ENCODE peak calls at places on chromosomes 6 and 20, in six cellular contexts. D, Z, W, N, S and A are unnamed samples.
A peak's percentile ranks its signal among the peaks of the same experiment; 100 is the strongest.

GRCh38 chr6:25266425-25267135 is 12.6 kb upstream of the CARMIL1 start:
- DNase-seq in D (no peak), Z (no peak), W (no peak), N (no peak), S (no peak), A (no peak)

GRCh38 chr6:137894779-137895385 is 27.8 kb downstream of the TNFAIP3 start:
- DNase-seq in D (peak; percentile 79), Z (no peak), W (peak; percentile 45), N (no peak), S (no peak), A (peak; percentile 37)

GRCh38 chr6:131103869-131104268 is 31.4 kb upstream of the AKAP7 start:
- DNase-seq in D (no peak), Z (no peak), W (no peak), N (no peak), S (no peak), A (no peak)

GRCh38 chr6:159646731-159647130 is 46.3 kb downstream of the SOD2 start:
- DNase-seq in D (peak; percentile 57), Z (no peak), W (peak; percentile 26), N (no peak), S (no peak), A (no peak)

GRCh38 chr20:1293641-1294379 is 27.7 kb downstream of the SNPH start:
- DNase-seq in D (no peak), Z (no peak), W (no peak), N (no peak), S (no peak), A (no peak)

GRCh38 chr6:97630592-97630991 is 347.6 kb upstream of the MMS22L start:
- DNase-seq in D (peak; percentile 71), Z (no peak), W (peak; percentile 20), N (no peak), S (no peak), A (no peak)

GRCh38 chr6:4889701-4890100 is 113.5 kb downstream of the CDYL start:
- DNase-seq in D (no peak), Z (no peak), W (no peak), N (no peak), S (no peak), A (no peak)

GRCh38 chr6:166346995-166347394 is 4.7 kb upstream of the SFT2D1 start:
- DNase-seq in D (no peak), Z (no peak), W (no peak), N (no peak), S (no peak), A (no peak)

GRCh38 chr6:148502083-148502772 is 159.6 kb downstream of the SASH1 start:
- DNase-seq in D (peak; percentile 82), Z (no peak), W (no peak), N (no peak), S (no peak), A (no peak)

GRCh38 chr6:71388846-71389543 is 100.4 kb downstream of the OGFRL1 start:
- DNase-seq in D (no peak), Z (no peak), W (no peak), N (no peak), S (no peak), A (no peak)

GRCh38 chr6:38453302-38453701 is 186.4 kb downstream of the BTBD9 start:
- DNase-seq in D (no peak), Z (no peak), W (no peak), N (no peak), S (no peak), A (no peak)